ENCODE peak calls at places on chromosomes 7 and 10, in four cellular contexts. Z is IMR-90, X is H1, V is GM12878. Q is an unnamed sample.

GRCh38 chr10:114151486-114151885 is 22.5 kb downstream of the CCDC186 start:
- DNase-seq in Z (peak), X (no peak), V (no peak), Q (no peak)

GRCh38 chr7:47950714-47951113 is 2.4 kb upstream of the PKD1L1 start:
- DNase-seq in Z (no peak), V (no peak), X (no peak), Q (peak)

GRCh38 chr7:92404170-92404614 is 43.1 kb upstream of the GATAD1 start:
- DNase-seq in X (no peak), Z (no peak), V (no peak), Q (no peak)

GRCh38 chr7:68604516-68604915 is 993.8 kb upstream of the AUTS2 start:
- DNase-seq in X (no peak), Z (no peak), V (no peak), Q (no peak)

GRCh38 chr7:102446387-102447156 is 13.2 kb downstream of the ORAI2 start:
- DNase-seq in X (no peak), V (no peak), Z (no peak), Q (no peak)

GRCh38 chr10:4725917-4726606 is 99.9 kb upstream of the AKR1E2 start:
- DNase-seq in Z (peak), V (no peak), X (no peak), Q (no peak)

GRCh38 chr10:451021-451471 is 238.4 kb downstream of the DIP2C start:
- DNase-seq in V (peak), X (no peak), Z (no peak), Q (no peak)

GRCh38 chr10:116744163-116744788 is 1.9 kb upstream of the HSPA12A start:
- DNase-seq in V (no peak), X (no peak), Z (no peak), Q (no peak)

GRCh38 chr10:5595095-5595494 is 70.3 kb downstream of the CALML3 start:
- DNase-seq in V (no peak), X (no peak), Z (no peak), Q (no peak)

DNA sequence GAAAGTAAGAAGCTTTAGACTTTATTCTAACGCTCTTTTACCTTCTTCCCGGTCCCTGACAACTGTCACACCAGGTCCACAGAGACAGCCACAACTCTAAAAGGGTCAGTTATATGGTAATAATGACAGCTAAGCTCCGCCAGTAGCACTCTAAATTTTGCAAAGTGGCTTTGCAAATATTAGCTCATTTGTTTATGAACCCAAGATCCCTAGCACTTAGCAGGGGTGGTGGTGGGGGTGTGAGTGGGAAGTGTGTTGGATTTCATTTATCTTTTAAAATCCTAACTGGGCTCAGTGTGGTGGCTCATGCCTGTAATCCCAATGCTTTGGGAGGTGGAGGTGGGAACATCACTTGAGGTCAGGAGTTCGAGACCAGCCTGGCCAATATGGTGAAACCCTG is 34.8 kb upstream of the SDK1 start:
- DNase-seq in V (no peak), X (no peak), Z (no peak), Q (no peak)
- TF ChIP-seq CHD1 in V (no peak), X (no peak), Z (no peak), Q (no peak)

DNA sequence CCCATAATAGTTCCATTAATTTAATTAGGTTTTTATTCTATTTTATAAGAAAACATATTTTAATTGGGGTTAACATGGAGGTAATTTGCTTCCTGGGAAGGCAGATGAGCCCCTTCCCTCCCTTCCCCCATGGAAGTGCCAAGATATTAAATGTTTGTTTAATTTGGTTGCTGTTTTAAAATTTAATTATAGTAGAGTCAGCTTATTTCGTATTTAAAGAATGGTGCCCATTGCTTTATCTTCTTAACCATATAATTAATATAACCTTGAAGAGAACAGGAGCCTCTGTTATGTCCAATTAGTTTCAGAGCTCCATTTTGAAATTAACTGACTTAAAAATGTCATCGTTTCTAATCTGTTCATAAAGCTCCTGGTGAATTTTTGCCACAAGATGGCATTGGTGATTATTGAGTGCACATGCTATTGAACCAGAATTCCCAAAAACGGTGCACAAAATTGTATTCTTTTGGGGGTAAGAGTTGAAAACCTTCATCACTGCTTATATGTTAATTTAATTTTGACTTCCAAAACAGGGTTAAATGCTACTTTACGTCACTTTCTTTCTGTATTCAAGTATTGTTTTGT is 26.0 kb downstream of the KLHDC10 start:
- DNase-seq in V (no peak), Z (no peak), X (no peak), Q (peak)
- TF ChIP-seq CHD1 in V (no peak), Z (no peak), X (no peak), Q (no peak)

DNA sequence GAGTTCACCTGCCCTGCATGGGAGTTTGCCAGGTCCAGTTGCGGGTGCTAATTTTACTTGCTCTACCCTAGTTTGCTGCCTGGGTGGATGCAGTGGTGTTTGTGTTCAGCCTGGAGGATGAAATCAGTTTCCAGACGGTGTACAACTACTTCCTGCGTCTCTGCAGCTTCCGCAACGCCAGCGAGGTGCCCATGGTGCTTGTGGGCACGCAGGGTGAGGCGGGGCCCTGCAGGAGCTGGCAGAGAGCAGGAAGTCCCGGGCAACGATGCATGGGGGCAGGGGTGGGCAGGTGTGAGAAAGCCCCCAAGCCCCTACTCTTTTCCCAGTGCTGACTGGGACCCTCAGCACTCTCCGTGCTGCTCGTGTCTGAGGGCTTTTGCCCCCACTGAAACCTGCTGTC is 31.3 kb downstream of the AGAP3 start:
- DNase-seq in X (no peak), V (no peak), Z (no peak), Q (no peak)
- TF ChIP-seq CHD1 in X (no peak), V (no peak), Z (no peak), Q (no peak)

GRCh38 chr10:108439397-108439796 is 1274.9 kb upstream of the SORCS1 start:
- DNase-seq in X (no peak), V (no peak), Z (no peak), Q (no peak)

DNA sequence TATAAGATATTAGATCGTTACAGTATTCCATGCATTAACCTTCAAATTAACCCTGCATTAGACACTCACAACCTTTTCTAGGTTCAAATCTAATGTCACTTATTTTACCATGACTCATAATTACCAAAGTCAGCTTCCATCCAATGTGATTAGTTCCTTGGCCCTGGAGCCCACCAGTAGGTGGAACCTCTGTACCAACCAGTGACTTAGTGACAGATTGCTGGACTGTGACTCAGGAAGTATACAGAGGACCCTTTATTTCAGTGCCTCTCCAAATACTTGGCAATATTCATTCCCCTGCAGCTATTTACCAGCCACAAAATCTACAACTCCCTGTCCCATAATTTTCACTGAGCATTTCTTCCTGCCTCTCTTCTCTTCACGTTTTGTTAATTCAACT is 1270.3 kb upstream of the SORCS1 start:
- DNase-seq in X (no peak), V (no peak), Z (no peak), Q (no peak)
- TF ChIP-seq CHD1 in X (no peak), V (no peak), Z (no peak), Q (no peak)

GRCh38 chr10:89062861-89063260 is 72.3 kb downstream of the FAS start:
- DNase-seq in X (no peak), Z (no peak), V (no peak), Q (no peak)
- TF ChIP-seq CHD1 in X (no peak), Z (no peak), V (no peak), Q (no peak)

GRCh38 chr7:138886501-138886917 is 88.5 kb upstream of the ATP6V0A4 start:
- DNase-seq in Z (peak), X (no peak), V (peak), Q (peak)
- TF ChIP-seq CHD1 in Z (no peak), X (no peak), V (no peak), Q (no peak)

GRCh38 chr10:27794157-27794556 is 48.5 kb upstream of the MKX start:
- DNase-seq in Z (peak), V (no peak), X (no peak), Q (no peak)
- TF ChIP-seq CHD1 in Z (no peak), V (no peak), X (no peak), Q (no peak)

GRCh38 chr10:96422525-96422924 is 63.7 kb upstream of the OPALIN start:
- DNase-seq in X (no peak), V (no peak), Z (no peak), Q (no peak)
- TF ChIP-seq CHD1 in X (no peak), V (no peak), Z (no peak), Q (no peak)

GRCh38 chr7:21354284-21354683 is 73.6 kb upstream of the SP4 start:
- DNase-seq in X (no peak), V (no peak), Z (no peak), Q (no peak)

GRCh38 chr7:21353388-21353780 is 74.5 kb upstream of the SP4 start:
- DNase-seq in X (no peak), Z (no peak), V (no peak), Q (no peak)

GRCh38 chr7:21358640-21359039 is 69.2 kb upstream of the SP4 start:
- DNase-seq in X (no peak), V (no peak), Z (no peak), Q (no peak)

GRCh38 chr7:21355406-21355874 is 72.4 kb upstream of the SP4 start:
- DNase-seq in V (peak), Z (no peak), X (no peak), Q (peak)

GRCh38 chr7:21357146-21358097 is 70.5 kb upstream of the SP4 start:
- DNase-seq in X (no peak), Z (no peak), V (no peak), Q (peak)
- TF ChIP-seq CHD1 in X (no peak), Z (no peak), V (no peak), Q (no peak)

GRCh38 chr10:29586509-29586908 is 48.3 kb downstream of the SVIL start:
- DNase-seq in X (no peak), Z (no peak), V (no peak), Q (no peak)
- TF ChIP-seq CHD1 in X (no peak), Z (no peak), V (no peak), Q (no peak)

Q was measured in K562.